ENCODE peak calls at places on chromosomes 11 and 22, in six cellular contexts. J, E, F, G, W and L are unnamed samples.

GRCh38 chr22:19495562-19496323 is 16.0 kb downstream of the CDC45 start:
- DNase-seq in J (no peak), E (peak), F (no peak), G (no peak), W (no peak), L (peak)

GRCh38 chr11:32418836-32419235 is 16.5 kb downstream of the WT1 start:
- DNase-seq in J (no peak), E (no peak), F (no peak), G (no peak), W (no peak), L (no peak)

GRCh38 chr22:49971232-49972162 is 10.9 kb downstream of the PIM3 start:
- DNase-seq in J (peak), E (peak), F (no peak), G (no peak), W (peak), L (peak)

GRCh38 chr11:102343789-102344188 is 3.2 kb upstream of the BIRC2 start:
- DNase-seq in J (no peak), E (no peak), F (peak), G (no peak), W (no peak), L (no peak)

GRCh38 chr11:15819679-15820286 is 536.6 kb downstream of the SOX6 start:
- DNase-seq in J (peak), E (peak), F (no peak), G (peak), W (peak), L (peak)

GRCh38 chr11:62104816-62105610 is 18.8 kb upstream of the INCENP start:
- DNase-seq in J (no peak), E (peak), F (no peak), G (no peak), W (no peak), L (peak)

GRCh38 chr11:103358251-103358650 is 249.0 kb downstream of the DYNC2H1 start:
- DNase-seq in J (no peak), E (no peak), F (no peak), G (no peak), W (no peak), L (peak)

GRCh38 chr11:11524436-11525038 is 97.3 kb downstream of the GALNT18 start:
- DNase-seq in J (no peak), E (no peak), F (no peak), G (no peak), W (no peak), L (no peak)

GRCh38 chr22:34639911-34640310 is 426.0 kb upstream of the ISX start:
- DNase-seq in J (no peak), E (no peak), F (no peak), G (no peak), W (no peak), L (no peak)